ENCODE peak calls at places on chromosomes 6 and 20, in four cellular contexts. M is mucosa of descending colon, W is fibroblast of lung, H is heart right ventricle. V is an unnamed sample. For H3K4me1, the result is how much of the 10 kb centered on the place peaks cover.

GRCh38 chr20:34189572-34190163 is 51.6 kb upstream of the ASIP start:
- DNase-seq in M (no peak), W (no peak), H (no peak), V (no peak)

GRCh38 chr6:118468682-118469465 is 79.2 kb upstream of the PLN start:
- DNase-seq in M (no peak), W (peak), H (no peak), V (no peak)

GRCh38 chr6:156752666-156753301 is 24.4 kb upstream of the ARID1B start:
- DNase-seq in M (peak), W (no peak), H (peak), V (no peak)

GRCh38 chr20:47464380-47465101 is 37.1 kb upstream of the NCOA3 start:
- DNase-seq in M (no peak), W (peak), H (peak), V (no peak)

GRCh38 chr6:44542401-44543116 is 155.1 kb downstream of the CDC5L start:
- DNase-seq in M (no peak), W (no peak), H (no peak), V (peak)

GRCh38 chr20:35329435-35330139 is 37.4 kb upstream of the FAM83C start:
- DNase-seq in M (no peak), W (peak), H (no peak), V (no peak)

GRCh38 chr6:143223895-143224294 is 163.2 kb downstream of the AIG1 start:
- DNase-seq in M (peak), W (peak), H (peak), V (no peak)

GRCh38 chr20:24450646-24451376 is 18.6 kb upstream of the SYNDIG1 start:
- DNase-seq in M (no peak), W (no peak), H (no peak), V (no peak)

GRCh38 chr6:137350857-137351256 is 131.7 kb upstream of the IFNGR1 start:
- DNase-seq in M (no peak), W (no peak), H (no peak), V (no peak)

GRCh38 chr6:36545767-36546663 is 1.3 kb downstream of the STK38 start:
- DNase-seq in M (no peak), W (peak), H (no peak), V (no peak)

DNA sequence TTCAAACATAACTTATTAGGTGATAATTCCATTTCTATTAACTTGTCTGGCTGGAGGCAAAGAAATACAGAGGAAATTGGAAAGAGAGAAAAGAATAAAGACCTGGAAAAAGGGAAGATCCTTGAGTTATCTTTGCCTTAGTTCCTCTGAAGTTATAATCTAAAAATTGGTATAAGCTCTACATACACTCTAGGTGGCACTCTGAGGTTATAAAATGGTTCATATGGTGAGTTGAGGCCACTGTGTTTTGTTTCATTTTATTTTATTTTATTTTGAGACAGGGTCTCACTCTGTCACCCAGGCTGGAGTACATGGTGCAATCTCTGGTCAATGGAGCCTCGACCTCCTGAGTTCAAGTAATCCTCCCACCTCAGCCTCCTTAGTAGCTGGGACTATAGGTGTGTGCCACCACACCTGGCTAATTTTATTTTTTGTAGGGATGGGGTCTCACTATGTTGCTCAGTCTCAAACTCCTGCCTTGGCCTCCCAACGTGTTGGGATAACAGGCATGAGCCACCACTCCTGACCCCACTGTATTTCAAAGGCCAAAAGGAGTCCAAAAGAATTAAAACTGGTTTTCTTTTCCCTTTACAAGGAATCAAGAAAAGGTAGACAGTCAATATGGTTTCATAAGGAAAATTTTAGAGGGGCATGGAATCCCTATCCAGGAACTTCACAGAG is 19.4 kb downstream of the GPX6 start:
- DNase-seq in M (no peak), W (peak), H (no peak), V (no peak)
- TF ChIP-seq CTCF in M (no peak), W (no peak), H (no peak), V (no peak)

GRCh38 chr6:158795516-158795915 is 23.7 kb downstream of the EZR start:
- DNase-seq in M (no peak), W (no peak), H (no peak), V (no peak)
- H3K4me1 ChIP-seq in M (half or more), W (under half), H (half or more), V (under half)

DNA sequence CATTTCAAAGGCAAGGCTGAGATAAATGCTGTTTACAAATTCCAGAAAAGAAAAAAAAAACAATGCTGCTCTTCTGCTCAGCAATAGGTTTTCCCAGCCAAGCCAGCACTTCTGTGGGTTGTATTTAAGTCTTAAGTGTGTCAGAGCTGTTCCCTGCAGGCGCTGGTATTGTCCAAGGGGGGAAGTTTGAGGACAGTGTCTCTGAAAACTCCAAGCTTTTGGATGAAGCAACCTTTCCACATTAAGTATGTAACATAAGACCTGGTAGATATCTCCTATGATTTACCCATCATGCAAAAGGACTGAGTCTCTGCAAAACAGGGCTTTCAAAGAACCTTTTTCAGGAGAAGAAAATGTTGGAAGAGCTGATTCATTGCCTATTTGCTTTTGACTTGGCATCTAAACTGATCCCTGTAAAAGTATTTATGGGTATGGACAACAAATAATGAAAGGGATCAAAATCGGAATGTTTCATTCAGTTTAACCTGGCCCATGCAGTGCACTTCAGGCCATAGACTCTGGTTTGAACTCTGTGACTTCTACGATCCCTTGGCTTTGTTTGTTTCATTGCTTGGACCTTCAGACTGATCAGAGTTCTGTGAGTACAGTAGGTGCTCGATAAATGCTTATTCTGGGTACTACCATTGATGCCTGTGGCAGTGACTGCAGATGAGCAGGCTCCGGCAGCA is 16.1 kb upstream of the PLG start:
- DNase-seq in M (no peak), W (no peak), H (no peak), V (no peak)
- TF ChIP-seq CTCF in M (no peak), W (no peak), H (no peak), V (no peak)

GRCh38 chr6:39100358-39100757 is 14.6 kb downstream of the SAYSD1 start:
- DNase-seq in M (no peak), W (no peak), H (no peak), V (no peak)

GRCh38 chr6:39104528-39104927 is 10.5 kb downstream of the SAYSD1 start:
- DNase-seq in M (no peak), W (no peak), H (no peak), V (no peak)

GRCh38 chr6:39102821-39103136 is 12.2 kb downstream of the SAYSD1 start:
- DNase-seq in M (no peak), W (no peak), H (no peak), V (no peak)

GRCh38 chr6:39107034-39107433 is 8.0 kb downstream of the SAYSD1 start:
- DNase-seq in M (no peak), W (no peak), H (no peak), V (no peak)

GRCh38 chr6:39102024-39102820 is 12.8 kb downstream of the SAYSD1 start:
- DNase-seq in M (no peak), W (peak), H (peak), V (no peak)
- H3K4me1 ChIP-seq in M (under half), W (under half), H (under half), V (under half)

GRCh38 chr20:59645761-59646171 is 41.4 kb downstream of the PHACTR3 start:
- DNase-seq in M (no peak), W (no peak), H (no peak), V (no peak)
- TF ChIP-seq CTCF in M (no peak), W (no peak), H (peak), V (no peak)

DNA sequence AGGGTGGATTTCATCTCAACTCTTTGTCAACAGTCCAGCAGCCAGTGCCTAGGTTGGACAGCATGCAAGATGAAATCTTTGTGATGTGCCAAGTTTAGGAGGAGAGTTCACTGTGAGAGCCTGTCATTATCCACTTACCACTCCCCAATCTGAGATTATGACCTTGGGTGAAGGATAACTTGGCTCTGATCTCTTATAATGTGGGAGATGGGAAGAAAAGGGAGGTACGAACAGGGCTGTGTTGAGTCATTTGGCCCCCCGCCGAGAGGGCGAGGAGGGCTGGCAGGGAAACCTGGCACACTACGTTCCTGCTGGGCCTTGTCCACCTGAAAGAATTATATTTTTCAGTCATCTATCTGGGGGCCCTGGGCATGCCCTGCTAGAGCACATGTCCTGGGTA is 35.8 kb downstream of the LAMA4 start:
- DNase-seq in M (no peak), W (peak), H (peak), V (no peak)
- H3K4me1 ChIP-seq in M (under half), W (under half), H (half or more), V (under half)

GRCh38 chr20:7889736-7890135 is 50.5 kb downstream of the HAO1 start:
- DNase-seq in M (no peak), W (no peak), H (no peak), V (no peak)
- TF ChIP-seq CTCF in M (no peak), W (no peak), H (no peak), V (no peak)

GRCh38 chr20:49675368-49676151 is 38.1 kb downstream of the B4GALT5 start:
- DNase-seq in M (no peak), W (no peak), H (no peak), V (no peak)
- H3K4me1 ChIP-seq in M (half or more), W (under half), H (half or more), V (half or more)

GRCh38 chr6:29017428-29017802 is 12.3 kb upstream of the ZNF311 start:
- DNase-seq in M (no peak), W (no peak), H (no peak), V (no peak)
- TF ChIP-seq CTCF in M (no peak), W (no peak), H (no peak), V (no peak)